ENCODE peak calls at places on chromosomes 12 and 14, in ten cellular contexts. Z is ovary; N is GM06990; C is fibroblast of lung; I is pancreas; O is effector memory CD4-positive, alpha-beta T cell; S is left ventricle myocardium inferior; W is Panc1; V is adrenal gland; Y is RWPE2. Q is an unnamed sample. For H3K36me3, the result is how much of the 10 kb centered on the place peaks cover.

GRCh38 chr12:52337054-52337453 is 15.9 kb upstream of the KRT83 start:
- DNase-seq in N (no peak), I (no peak), Y (no peak), O (no peak), W (no peak), S (no peak), V (no peak), C (peak), Z (no peak), Q (no peak)

GRCh38 chr12:21881950-21882349 is 59.3 kb downstream of the ABCC9 start:
- DNase-seq in N (no peak), Y (no peak), V (no peak), S (peak), I (no peak), W (no peak), O (no peak), Z (peak), C (no peak), Q (no peak)

GRCh38 chr14:59600211-59600945 is 23.8 kb upstream of the CCDC175 start:
- DNase-seq in S (no peak), O (no peak), C (peak), Y (no peak), N (no peak), W (no peak), Z (no peak), V (no peak), I (no peak), Q (no peak)

GRCh38 chr14:81767266-81767987 is 233.8 kb upstream of the SEL1L start:
- DNase-seq in S (no peak), N (no peak), O (no peak), C (no peak), W (no peak), V (no peak), I (no peak), Z (no peak), Y (no peak), Q (no peak)

GRCh38 chr12:93913845-93914244 is 234.5 kb upstream of the PLXNC1 start:
- DNase-seq in N (no peak), Z (no peak), S (no peak), O (no peak), Y (no peak), I (no peak), C (peak), W (no peak), V (no peak), Q (no peak)

GRCh38 chr12:3122841-3123678 is 45.9 kb downstream of the TSPAN9 start:
- DNase-seq in W (no peak), Z (no peak), V (peak), Y (no peak), S (peak), N (no peak), O (no peak), I (no peak), C (peak), Q (peak)

GRCh38 chr12:66633676-66634075 is 45.2 kb downstream of the GRIP1 start:
- DNase-seq in I (no peak), Y (no peak), C (peak), V (no peak), S (no peak), O (no peak), W (no peak), N (no peak), Z (no peak), Q (peak)

GRCh38 chr14:39310071-39310470 is 76.4 kb downstream of the MIA2 start:
- DNase-seq in Z (no peak), O (no peak), I (no peak), Y (no peak), V (no peak), C (no peak), W (no peak), N (no peak), S (no peak), Q (no peak)

GRCh38 chr12:120944645-120945217 is 33.6 kb upstream of the HNF1A start:
- DNase-seq in I (peak), S (peak), Z (no peak), Y (no peak), W (peak), N (peak), C (peak), V (peak), O (peak), Q (peak)

GRCh38 chr12:24851341-24851740 is 97.6 kb downstream of the BCAT1 start:
- DNase-seq in V (no peak), Y (no peak), N (no peak), Z (no peak), I (no peak), C (no peak), S (no peak), W (no peak), O (no peak), Q (no peak)

GRCh38 chr14:41668346-41668745 is 61.7 kb downstream of the LRFN5 start:
- DNase-seq in I (no peak), S (no peak), V (no peak), W (no peak), C (peak), Z (no peak), N (no peak), Y (no peak), O (no peak), Q (no peak)

GRCh38 chr12:94150483-94151225 is 2.3 kb downstream of the PLXNC1 start:
- DNase-seq in N (peak), V (no peak), W (no peak), O (peak), S (no peak), Z (peak), C (no peak), Y (no peak), I (no peak), Q (no peak)

DNA sequence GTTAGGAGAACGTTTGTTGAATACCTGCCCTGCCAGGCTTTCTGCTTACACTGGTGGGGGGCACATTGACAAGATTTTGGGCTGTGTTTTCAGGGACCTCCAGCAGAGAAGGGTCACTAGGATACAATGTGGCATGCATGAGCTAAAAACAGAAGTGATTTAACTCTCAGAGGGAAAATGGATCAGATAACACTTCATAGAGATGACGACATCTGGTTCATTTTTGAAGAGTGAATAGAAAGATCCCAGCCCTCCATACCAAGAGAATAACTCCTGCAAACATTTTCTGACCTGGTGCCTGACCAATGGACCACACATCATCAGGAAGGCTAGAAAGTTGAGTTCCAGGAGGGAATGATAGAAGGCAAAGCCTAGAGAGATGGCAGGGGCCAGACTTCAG is 33.7 kb downstream of the CKB start:
- DNase-seq in W (no peak), V (no peak), O (no peak), S (no peak), Z (no peak), Y (no peak), C (peak), N (no peak), I (no peak), Q (no peak)
- H3K36me3 ChIP-seq in W (under half), V (under half), O (under half), S (half or more), Z (under half), Y (half or more), C (under half), N (under half), I (under half), Q (under half)

GRCh38 chr12:50057000-50057841 is at the start of gene ASIC1:
- DNase-seq in O (no peak), Y (peak), W (no peak), I (peak), V (peak), S (peak), N (peak), C (peak), Z (peak), Q (peak)

GRCh38 chr12:50059440-50060119 is 2.2 kb downstream of the ASIC1 start:
- DNase-seq in Z (no peak), N (no peak), S (no peak), O (no peak), I (no peak), V (no peak), Y (peak), W (no peak), C (peak), Q (no peak)

GRCh38 chr12:50056629-50056976 is 793 bp upstream of the ASIC1 start:
- DNase-seq in Z (no peak), O (no peak), V (no peak), I (no peak), C (no peak), W (no peak), N (no peak), Y (no peak), S (no peak), Q (no peak)

GRCh38 chr12:50058743-50059312 is 1.4 kb downstream of the ASIC1 start:
- DNase-seq in W (no peak), Z (no peak), S (no peak), I (no peak), V (no peak), N (no peak), C (no peak), Y (peak), O (no peak), Q (no peak)

GRCh38 chr12:50057896-50058670 is 687 bp downstream of the ASIC1 start:
- DNase-seq in S (no peak), Z (no peak), Y (peak), I (no peak), W (no peak), N (no peak), C (no peak), V (no peak), O (no peak), Q (no peak)
- H3K4me3 ChIP-seq in S (peak), Z (peak), Y (peak), I (peak), W (peak), N (peak), C (peak), V (no peak), O (peak), Q (peak)

DNA sequence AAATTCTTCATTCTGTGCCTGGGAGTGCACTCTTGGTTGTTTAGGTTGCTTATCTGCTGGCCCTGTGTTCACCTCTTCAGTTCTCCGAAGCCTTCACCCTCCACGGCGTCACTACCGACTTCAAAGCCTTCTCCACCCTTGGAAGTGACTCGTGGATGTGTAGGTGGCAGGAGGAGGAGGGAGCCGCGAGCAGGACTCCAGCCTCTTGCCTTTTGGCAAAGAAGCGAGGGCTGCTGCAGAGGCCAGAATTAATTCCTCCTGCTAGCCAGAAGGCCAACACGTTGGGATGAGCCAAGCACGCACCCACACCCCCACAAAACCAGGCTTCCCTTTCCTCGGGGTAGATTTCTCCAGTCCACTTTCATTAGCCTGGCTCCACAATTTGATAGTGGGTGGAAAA is 86.5 kb downstream of the TBX5 start:
- DNase-seq in O (no peak), V (peak), C (peak), Z (no peak), Y (no peak), S (no peak), I (no peak), W (no peak), N (no peak), Q (peak)
- H3K36me3 ChIP-seq in O (under half), V (under half), C (under half), Z (under half), Y (under half), S (under half), I (under half), W (under half), N (under half), Q (under half)

GRCh38 chr14:77717608-77718305 is 9.9 kb downstream of the SLIRP start:
- DNase-seq in C (no peak), Z (no peak), O (no peak), N (no peak), W (no peak), V (no peak), S (no peak), I (no peak), Y (no peak), Q (no peak)
- H3K4me3 ChIP-seq in C (no peak), Z (no peak), O (no peak), N (no peak), W (no peak), V (no peak), S (no peak), I (no peak), Y (no peak), Q (no peak)

GRCh38 chr14:34770901-34771300 is 56.5 kb upstream of the CFL2 start:
- DNase-seq in C (peak), Y (no peak), N (no peak), V (no peak), O (no peak), W (no peak), Z (no peak), S (no peak), I (no peak), Q (no peak)

GRCh38 chr14:34766611-34767010 is 52.2 kb upstream of the CFL2 start:
- DNase-seq in Z (no peak), C (peak), S (no peak), W (no peak), V (no peak), N (no peak), I (no peak), O (no peak), Y (no peak), Q (no peak)

GRCh38 chr14:34766060-34766459 is 51.7 kb upstream of the CFL2 start:
- DNase-seq in Y (no peak), N (no peak), V (no peak), W (no peak), O (no peak), C (no peak), I (no peak), S (no peak), Z (no peak), Q (no peak)
- H3K36me3 ChIP-seq in Y (half or more), N (under half), V (under half), W (under half), O (half or more), C (under half), I (under half), S (half or more), Z (under half), Q (under half)

DNA sequence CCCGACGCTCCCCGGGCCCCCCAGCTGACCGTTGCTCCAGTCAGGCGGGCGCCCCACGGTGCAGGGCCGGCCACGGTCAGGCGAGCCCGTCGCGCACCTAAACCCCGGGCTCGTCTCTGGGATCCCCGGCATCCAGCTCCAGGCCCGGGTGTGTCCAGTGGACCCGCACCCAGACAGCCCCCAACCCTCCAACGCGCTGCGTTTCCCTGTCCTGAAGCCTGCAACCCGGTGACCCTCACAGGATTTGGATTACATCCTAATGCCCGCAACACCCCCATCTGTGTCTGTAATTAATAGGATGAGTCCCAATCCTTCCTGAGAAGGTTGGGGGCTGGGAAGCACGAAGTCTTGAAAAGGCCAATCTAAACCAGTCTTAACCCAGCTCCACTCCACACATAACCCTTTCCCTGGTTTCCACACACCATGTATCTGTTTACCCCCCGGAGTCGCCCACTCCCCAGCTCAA is 10.4 kb downstream of the CPNE6 start:
- DNase-seq in Y (peak), V (no peak), N (no peak), C (no peak), Z (no peak), O (no peak), I (no peak), S (no peak), W (no peak), Q (no peak)
- H3K4me3 ChIP-seq in Y (peak), V (peak), N (peak), C (no peak), Z (peak), O (peak), I (peak), S (peak), W (peak), Q (no peak)

Q was measured in MG63.